ENCODE peak calls at places on chromosomes 5 and 9, in ten cellular contexts. One of them, this sample, is unnamed. For H4K20me1, the result is how much of the 10 kb centered on the place peaks cover.

GRCh38 chr9:109182940-109183798 is 16.1 kb upstream of the FRRS1L start:
- DNase-seq in GM23338: peak
- DNase-seq in H9: peak
- DNase-seq in mammary epithelial cell: peak
- DNase-seq in GM12878: no peak
- DNase-seq in IMR-90: peak
- DNase-seq in OCI-LY7: peak
- DNase-seq in MM.1S: peak
- DNase-seq in fibroblast of lung: peak
- DNase-seq in SK-N-SH: peak
- DNase-seq in this sample: peak

GRCh38 chr9:72931437-72931836 is 21.4 kb downstream of the ALDH1A1 start:
- DNase-seq in GM23338: no peak
- DNase-seq in H9: no peak
- DNase-seq in mammary epithelial cell: no peak
- DNase-seq in GM12878: no peak
- DNase-seq in IMR-90: no peak
- DNase-seq in OCI-LY7: no peak
- DNase-seq in MM.1S: no peak
- DNase-seq in fibroblast of lung: no peak
- DNase-seq in SK-N-SH: no peak
- DNase-seq in this sample: no peak

GRCh38 chr5:16489322-16489791 is 23.8 kb upstream of the ZNF622 start:
- DNase-seq in GM23338: peak
- DNase-seq in H9: no peak
- DNase-seq in mammary epithelial cell: peak
- DNase-seq in GM12878: no peak
- DNase-seq in IMR-90: peak
- DNase-seq in OCI-LY7: peak
- DNase-seq in MM.1S: peak
- DNase-seq in fibroblast of lung: peak
- DNase-seq in SK-N-SH: peak
- DNase-seq in this sample: peak

GRCh38 chr9:124222918-124223720 is 34.6 kb upstream of the NEK6 start:
- DNase-seq in GM23338: no peak
- DNase-seq in H9: no peak
- DNase-seq in mammary epithelial cell: no peak
- DNase-seq in GM12878: no peak
- DNase-seq in IMR-90: peak
- DNase-seq in OCI-LY7: no peak
- DNase-seq in MM.1S: no peak
- DNase-seq in fibroblast of lung: peak
- DNase-seq in SK-N-SH: no peak
- DNase-seq in this sample: peak

GRCh38 chr9:112378441-112379176 is 1.3 kb upstream of the HSDL2 start:
- DNase-seq in GM23338: no peak
- DNase-seq in H9: peak
- DNase-seq in mammary epithelial cell: peak
- DNase-seq in GM12878: no peak
- DNase-seq in IMR-90: no peak
- DNase-seq in OCI-LY7: no peak
- DNase-seq in MM.1S: no peak
- DNase-seq in fibroblast of lung: no peak
- DNase-seq in SK-N-SH: no peak
- DNase-seq in this sample: no peak

GRCh38 chr5:160774646-160775313 is 77.2 kb downstream of the ATP10B start:
- DNase-seq in GM23338: peak
- DNase-seq in H9: no peak
- DNase-seq in mammary epithelial cell: no peak
- DNase-seq in GM12878: no peak
- DNase-seq in IMR-90: no peak
- DNase-seq in OCI-LY7: no peak
- DNase-seq in MM.1S: no peak
- DNase-seq in fibroblast of lung: no peak
- DNase-seq in SK-N-SH: no peak
- DNase-seq in this sample: no peak

GRCh38 chr5:177469061-177469628 is 4.3 kb downstream of the DBN1 start:
- DNase-seq in GM23338: peak
- DNase-seq in H9: peak
- DNase-seq in mammary epithelial cell: no peak
- DNase-seq in GM12878: no peak
- DNase-seq in IMR-90: no peak
- DNase-seq in OCI-LY7: no peak
- DNase-seq in MM.1S: no peak
- DNase-seq in fibroblast of lung: no peak
- DNase-seq in SK-N-SH: peak
- DNase-seq in this sample: no peak

GRCh38 chr5:115241881-115242642 is 20.6 kb downstream of the PGGT1B start:
- DNase-seq in GM23338: no peak
- DNase-seq in H9: no peak
- DNase-seq in mammary epithelial cell: no peak
- DNase-seq in GM12878: no peak
- DNase-seq in IMR-90: peak
- DNase-seq in OCI-LY7: no peak
- DNase-seq in MM.1S: no peak
- DNase-seq in fibroblast of lung: no peak
- DNase-seq in SK-N-SH: no peak
- DNase-seq in this sample: no peak

GRCh38 chr9:87594218-87594617 is 96.6 kb downstream of the DAPK1 start:
- DNase-seq in GM23338: no peak
- DNase-seq in H9: no peak
- DNase-seq in mammary epithelial cell: no peak
- DNase-seq in GM12878: no peak
- DNase-seq in IMR-90: peak
- DNase-seq in OCI-LY7: no peak
- DNase-seq in MM.1S: no peak
- DNase-seq in fibroblast of lung: peak
- DNase-seq in SK-N-SH: no peak
- DNase-seq in this sample: no peak

GRCh38 chr9:69023650-69024049 is 9.7 kb upstream of the PRKACG start:
- DNase-seq in GM23338: peak
- DNase-seq in H9: peak
- DNase-seq in mammary epithelial cell: no peak
- DNase-seq in GM12878: no peak
- DNase-seq in IMR-90: no peak
- DNase-seq in OCI-LY7: no peak
- DNase-seq in MM.1S: no peak
- DNase-seq in fibroblast of lung: no peak
- DNase-seq in SK-N-SH: no peak
- DNase-seq in this sample: no peak

GRCh38 chr9:127248241-127248640 is 16.3 kb upstream of the GARNL3 start:
- DNase-seq in GM23338: no peak
- DNase-seq in H9: no peak
- DNase-seq in mammary epithelial cell: no peak
- DNase-seq in GM12878: no peak
- DNase-seq in IMR-90: no peak
- DNase-seq in OCI-LY7: no peak
- DNase-seq in MM.1S: no peak
- DNase-seq in fibroblast of lung: no peak
- DNase-seq in SK-N-SH: no peak
- DNase-seq in this sample: no peak

GRCh38 chr9:93318441-93318840 is 133.0 kb upstream of the FAM120A start:
- DNase-seq in GM23338: no peak
- DNase-seq in H9: no peak
- DNase-seq in mammary epithelial cell: no peak
- DNase-seq in GM12878: no peak
- DNase-seq in IMR-90: no peak
- DNase-seq in OCI-LY7: no peak
- DNase-seq in MM.1S: no peak
- DNase-seq in fibroblast of lung: no peak
- DNase-seq in SK-N-SH: peak
- DNase-seq in this sample: peak

GRCh38 chr5:61339764-61340163 is 7.7 kb downstream of the ZSWIM6 start:
- DNase-seq in GM23338: no peak
- DNase-seq in H9: no peak
- DNase-seq in mammary epithelial cell: no peak
- DNase-seq in GM12878: no peak
- DNase-seq in IMR-90: no peak
- DNase-seq in OCI-LY7: no peak
- DNase-seq in MM.1S: no peak
- DNase-seq in fibroblast of lung: no peak
- DNase-seq in SK-N-SH: no peak
- DNase-seq in this sample: no peak

GRCh38 chr5:61344187-61344944 is 12.3 kb downstream of the ZSWIM6 start:
- DNase-seq in GM23338: no peak
- DNase-seq in H9: no peak
- DNase-seq in mammary epithelial cell: no peak
- DNase-seq in GM12878: no peak
- DNase-seq in IMR-90: peak
- DNase-seq in OCI-LY7: no peak
- DNase-seq in MM.1S: no peak
- DNase-seq in fibroblast of lung: peak
- DNase-seq in SK-N-SH: peak
- DNase-seq in this sample: no peak

GRCh38 chr5:61346511-61346910 is 14.5 kb downstream of the ZSWIM6 start:
- DNase-seq in GM23338: no peak
- DNase-seq in H9: no peak
- DNase-seq in mammary epithelial cell: no peak
- DNase-seq in GM12878: no peak
- DNase-seq in IMR-90: peak
- DNase-seq in OCI-LY7: no peak
- DNase-seq in MM.1S: no peak
- DNase-seq in fibroblast of lung: no peak
- DNase-seq in SK-N-SH: no peak
- DNase-seq in this sample: no peak

GRCh38 chr5:61340775-61341361 is 8.8 kb downstream of the ZSWIM6 start:
- DNase-seq in GM23338: no peak
- DNase-seq in H9: no peak
- DNase-seq in mammary epithelial cell: no peak
- DNase-seq in GM12878: no peak
- DNase-seq in IMR-90: no peak
- DNase-seq in OCI-LY7: no peak
- DNase-seq in MM.1S: no peak
- DNase-seq in fibroblast of lung: no peak
- DNase-seq in SK-N-SH: no peak
- DNase-seq in this sample: no peak

GRCh38 chr5:61342066-61342465 is 10.0 kb downstream of the ZSWIM6 start:
- DNase-seq in GM23338: no peak
- DNase-seq in H9: no peak
- DNase-seq in mammary epithelial cell: peak
- DNase-seq in GM12878: no peak
- DNase-seq in IMR-90: peak
- DNase-seq in OCI-LY7: no peak
- DNase-seq in MM.1S: no peak
- DNase-seq in fibroblast of lung: peak
- DNase-seq in SK-N-SH: no peak
- DNase-seq in this sample: no peak
- H4K20me1 ChIP-seq in GM23338: half or more
- H4K20me1 ChIP-seq in H9: under half
- H4K20me1 ChIP-seq in mammary epithelial cell: under half
- H4K20me1 ChIP-seq in GM12878: under half
- H4K20me1 ChIP-seq in IMR-90: half or more
- H4K20me1 ChIP-seq in OCI-LY7: under half
- H4K20me1 ChIP-seq in MM.1S: under half
- H4K20me1 ChIP-seq in fibroblast of lung: under half
- H4K20me1 ChIP-seq in SK-N-SH: half or more
- H4K20me1 ChIP-seq in this sample: under half

DNA sequence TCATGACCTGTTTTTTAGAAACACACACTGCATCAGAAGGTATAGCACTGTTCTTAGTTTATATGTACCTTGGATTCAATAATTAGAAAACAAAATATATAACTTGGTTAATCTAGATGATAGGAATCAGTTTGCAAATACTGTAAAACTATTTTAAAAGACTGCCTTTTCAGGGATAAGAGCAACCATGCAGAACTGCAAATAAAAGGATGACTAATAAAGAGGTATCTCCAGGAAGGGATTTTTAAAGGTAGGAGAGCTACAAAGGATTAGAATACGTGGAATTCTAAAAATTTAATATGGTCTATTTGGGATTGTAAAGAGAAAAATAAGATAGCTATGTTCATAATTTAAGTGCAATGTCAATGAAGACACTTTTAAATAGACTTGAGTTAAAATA is 9.4 kb downstream of the GABRA1 start:
- DNase-seq in GM23338: peak
- DNase-seq in H9: no peak
- DNase-seq in mammary epithelial cell: no peak
- DNase-seq in GM12878: no peak
- DNase-seq in IMR-90: no peak
- DNase-seq in OCI-LY7: no peak
- DNase-seq in MM.1S: no peak
- DNase-seq in fibroblast of lung: no peak
- DNase-seq in SK-N-SH: no peak
- DNase-seq in this sample: no peak
- H3K27ac ChIP-seq in GM23338: no peak
- H3K27ac ChIP-seq in H9: no peak
- H3K27ac ChIP-seq in mammary epithelial cell: no peak
- H3K27ac ChIP-seq in GM12878: no peak
- H3K27ac ChIP-seq in IMR-90: no peak
- H3K27ac ChIP-seq in OCI-LY7: no peak
- H3K27ac ChIP-seq in MM.1S: no peak
- H3K27ac ChIP-seq in fibroblast of lung: no peak
- H3K27ac ChIP-seq in SK-N-SH: no peak
- H3K27ac ChIP-seq in this sample: no peak

DNA sequence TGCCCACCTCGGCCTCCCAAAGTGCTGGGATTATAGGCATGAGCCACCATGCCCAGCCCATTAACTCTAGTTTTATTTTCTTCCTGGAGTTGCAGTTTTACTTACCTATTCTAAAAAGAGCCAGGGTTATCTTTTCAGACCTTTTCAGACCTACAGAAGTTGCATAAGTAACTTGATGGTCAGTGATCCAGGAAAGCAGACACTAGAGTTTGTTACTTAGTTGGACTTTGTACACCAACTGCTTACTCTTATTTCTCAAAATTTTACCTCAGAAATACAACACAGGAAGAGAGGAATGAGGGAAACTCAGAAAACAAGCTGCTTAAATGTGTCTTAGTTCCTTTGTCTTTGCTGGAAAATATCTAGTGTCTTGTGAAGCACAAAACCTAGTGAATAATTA is 25.4 kb downstream of the RAD23B start:
- DNase-seq in GM23338: no peak
- DNase-seq in H9: no peak
- DNase-seq in mammary epithelial cell: no peak
- DNase-seq in GM12878: no peak
- DNase-seq in IMR-90: no peak
- DNase-seq in OCI-LY7: no peak
- DNase-seq in MM.1S: no peak
- DNase-seq in fibroblast of lung: no peak
- DNase-seq in SK-N-SH: no peak
- DNase-seq in this sample: no peak
- H4K20me1 ChIP-seq in GM23338: half or more
- H4K20me1 ChIP-seq in H9: under half
- H4K20me1 ChIP-seq in mammary epithelial cell: under half
- H4K20me1 ChIP-seq in GM12878: under half
- H4K20me1 ChIP-seq in IMR-90: half or more
- H4K20me1 ChIP-seq in OCI-LY7: under half
- H4K20me1 ChIP-seq in MM.1S: under half
- H4K20me1 ChIP-seq in fibroblast of lung: under half
- H4K20me1 ChIP-seq in SK-N-SH: half or more
- H4K20me1 ChIP-seq in this sample: under half

GRCh38 chr9:91407580-91408275 is 15.9 kb downstream of the NFIL3 start:
- DNase-seq in GM23338: no peak
- DNase-seq in H9: no peak
- DNase-seq in mammary epithelial cell: no peak
- DNase-seq in GM12878: no peak
- DNase-seq in IMR-90: no peak
- DNase-seq in OCI-LY7: no peak
- DNase-seq in MM.1S: no peak
- DNase-seq in fibroblast of lung: no peak
- DNase-seq in SK-N-SH: no peak
- DNase-seq in this sample: no peak
- H3K27ac ChIP-seq in GM23338: no peak
- H3K27ac ChIP-seq in H9: no peak
- H3K27ac ChIP-seq in mammary epithelial cell: no peak
- H3K27ac ChIP-seq in GM12878: no peak
- H3K27ac ChIP-seq in IMR-90: peak
- H3K27ac ChIP-seq in OCI-LY7: no peak
- H3K27ac ChIP-seq in MM.1S: no peak
- H3K27ac ChIP-seq in fibroblast of lung: no peak
- H3K27ac ChIP-seq in SK-N-SH: no peak
- H3K27ac ChIP-seq in this sample: no peak

GRCh38 chr5:94977437-94977836 is 307.5 kb downstream of the MCTP1 start:
- DNase-seq in GM23338: no peak
- DNase-seq in H9: no peak
- DNase-seq in mammary epithelial cell: no peak
- DNase-seq in GM12878: no peak
- DNase-seq in IMR-90: no peak
- DNase-seq in OCI-LY7: no peak
- DNase-seq in MM.1S: no peak
- DNase-seq in fibroblast of lung: no peak
- DNase-seq in SK-N-SH: no peak
- DNase-seq in this sample: no peak
- H4K20me1 ChIP-seq in GM23338: under half
- H4K20me1 ChIP-seq in H9: under half
- H4K20me1 ChIP-seq in mammary epithelial cell: under half
- H4K20me1 ChIP-seq in GM12878: under half
- H4K20me1 ChIP-seq in IMR-90: under half
- H4K20me1 ChIP-seq in OCI-LY7: under half
- H4K20me1 ChIP-seq in MM.1S: under half
- H4K20me1 ChIP-seq in fibroblast of lung: under half
- H4K20me1 ChIP-seq in SK-N-SH: under half
- H4K20me1 ChIP-seq in this sample: under half